ENCODE peak calls at places on chromosomes 13 and 19, in seven cellular contexts. One of them, this sample, is unnamed.

GRCh38 chr13:40668335-40668734 is 1.9 kb upstream of the FOXO1 start:
- DNase-seq in RWPE1: peak; percentile 20
- DNase-seq in AG09309: no peak
- DNase-seq in activated CD8-positive, alpha-beta T cell treated with anti-CD3 and anti-CD28 coated beads for 36 hours: peak; percentile 68
- DNase-seq in HFFc6: no peak
- DNase-seq in uterus: peak; percentile 54
- DNase-seq in fibroblast of the aortic adventitia: peak; percentile 43
- DNase-seq in this sample: peak; percentile 63

GRCh38 chr13:110343241-110343865 is 36.3 kb downstream of the COL4A2 start:
- DNase-seq in RWPE1: peak; percentile 82
- DNase-seq in HFFc6: no peak
- DNase-seq in activated CD8-positive, alpha-beta T cell treated with anti-CD3 and anti-CD28 coated beads for 36 hours: no peak
- DNase-seq in fibroblast of the aortic adventitia: no peak
- DNase-seq in AG09309: no peak
- DNase-seq in uterus: peak; percentile 76
- DNase-seq in this sample: no peak

GRCh38 chr19:50322234-50322633 is 6.9 kb downstream of the KCNC3 start:
- DNase-seq in fibroblast of the aortic adventitia: no peak
- DNase-seq in activated CD8-positive, alpha-beta T cell treated with anti-CD3 and anti-CD28 coated beads for 36 hours: no peak
- DNase-seq in RWPE1: no peak
- DNase-seq in AG09309: no peak
- DNase-seq in uterus: no peak
- DNase-seq in HFFc6: no peak
- DNase-seq in this sample: peak; percentile 12

GRCh38 chr13:41054919-41055619 is 6.2 kb upstream of the WBP4 start:
- DNase-seq in HFFc6: no peak
- DNase-seq in uterus: no peak
- DNase-seq in fibroblast of the aortic adventitia: no peak
- DNase-seq in RWPE1: no peak
- DNase-seq in AG09309: no peak
- DNase-seq in activated CD8-positive, alpha-beta T cell treated with anti-CD3 and anti-CD28 coated beads for 36 hours: no peak
- DNase-seq in this sample: no peak

GRCh38 chr13:108407495-108407894 is 138.0 kb downstream of the TNFSF13B start:
- DNase-seq in AG09309: no peak
- DNase-seq in uterus: no peak
- DNase-seq in RWPE1: no peak
- DNase-seq in fibroblast of the aortic adventitia: no peak
- DNase-seq in HFFc6: no peak
- DNase-seq in activated CD8-positive, alpha-beta T cell treated with anti-CD3 and anti-CD28 coated beads for 36 hours: no peak
- DNase-seq in this sample: no peak

GRCh38 chr13:37709318-37709717 is 110.8 kb upstream of the POSTN start:
- DNase-seq in activated CD8-positive, alpha-beta T cell treated with anti-CD3 and anti-CD28 coated beads for 36 hours: no peak
- DNase-seq in RWPE1: no peak
- DNase-seq in AG09309: no peak
- DNase-seq in uterus: no peak
- DNase-seq in HFFc6: no peak
- DNase-seq in fibroblast of the aortic adventitia: no peak
- DNase-seq in this sample: no peak

GRCh38 chr19:55165952-55166529 is 372 bp downstream of the DNAAF3 start:
- DNase-seq in HFFc6: peak; percentile 68
- DNase-seq in RWPE1: peak; percentile 66
- DNase-seq in activated CD8-positive, alpha-beta T cell treated with anti-CD3 and anti-CD28 coated beads for 36 hours: peak; percentile 79
- DNase-seq in AG09309: no peak
- DNase-seq in uterus: peak; percentile 45
- DNase-seq in fibroblast of the aortic adventitia: peak; percentile 74
- DNase-seq in this sample: no peak

GRCh38 chr19:16202320-16203255 is 4.9 kb downstream of the AP1M1 start:
- DNase-seq in activated CD8-positive, alpha-beta T cell treated with anti-CD3 and anti-CD28 coated beads for 36 hours: no peak
- DNase-seq in AG09309: no peak
- DNase-seq in HFFc6: no peak
- DNase-seq in fibroblast of the aortic adventitia: peak; percentile 27
- DNase-seq in RWPE1: no peak
- DNase-seq in uterus: no peak
- DNase-seq in this sample: no peak

GRCh38 chr19:38729653-38730469 is 14.4 kb downstream of the CAPN12 start:
- DNase-seq in activated CD8-positive, alpha-beta T cell treated with anti-CD3 and anti-CD28 coated beads for 36 hours: peak; percentile 90
- DNase-seq in HFFc6: peak; percentile 46
- DNase-seq in AG09309: no peak
- DNase-seq in fibroblast of the aortic adventitia: peak; percentile 44
- DNase-seq in uterus: peak; percentile 57
- DNase-seq in RWPE1: no peak
- DNase-seq in this sample: peak; percentile 81

GRCh38 chr13:62706035-62706434 is 1290.4 kb upstream of the PCDH20 start:
- DNase-seq in activated CD8-positive, alpha-beta T cell treated with anti-CD3 and anti-CD28 coated beads for 36 hours: no peak
- DNase-seq in AG09309: no peak
- DNase-seq in fibroblast of the aortic adventitia: no peak
- DNase-seq in RWPE1: peak; percentile 18
- DNase-seq in HFFc6: no peak
- DNase-seq in uterus: no peak
- DNase-seq in this sample: no peak

GRCh38 chr19:46787331-46788100 is 878 bp downstream of the SLC1A5 start:
- DNase-seq in HFFc6: peak; percentile 57
- DNase-seq in AG09309: no peak
- DNase-seq in fibroblast of the aortic adventitia: peak; percentile 82
- DNase-seq in activated CD8-positive, alpha-beta T cell treated with anti-CD3 and anti-CD28 coated beads for 36 hours: peak; percentile 59
- DNase-seq in uterus: peak; percentile 62
- DNase-seq in RWPE1: peak; percentile 64
- DNase-seq in this sample: peak; percentile 53

GRCh38 chr13:96065851-96066250 is 12.7 kb upstream of the UGGT2 start:
- DNase-seq in fibroblast of the aortic adventitia: no peak
- DNase-seq in AG09309: no peak
- DNase-seq in RWPE1: no peak
- DNase-seq in activated CD8-positive, alpha-beta T cell treated with anti-CD3 and anti-CD28 coated beads for 36 hours: no peak
- DNase-seq in uterus: no peak
- DNase-seq in HFFc6: no peak
- DNase-seq in this sample: no peak

GRCh38 chr13:39370554-39370953 is 232.4 kb downstream of the LHFPL6 start:
- DNase-seq in AG09309: peak; percentile 56
- DNase-seq in activated CD8-positive, alpha-beta T cell treated with anti-CD3 and anti-CD28 coated beads for 36 hours: no peak
- DNase-seq in HFFc6: peak; percentile 30
- DNase-seq in fibroblast of the aortic adventitia: peak; percentile 34
- DNase-seq in RWPE1: no peak
- DNase-seq in uterus: peak; percentile 49
- DNase-seq in this sample: no peak

GRCh38 chr13:28718538-28719226 is at the start of gene SLC46A3:
- DNase-seq in fibroblast of the aortic adventitia: peak; percentile 96
- DNase-seq in activated CD8-positive, alpha-beta T cell treated with anti-CD3 and anti-CD28 coated beads for 36 hours: peak; percentile 97
- DNase-seq in uterus: peak; percentile 99
- DNase-seq in RWPE1: peak; percentile 98
- DNase-seq in AG09309: peak; percentile 95
- DNase-seq in HFFc6: peak; percentile 99
- DNase-seq in this sample: peak; percentile 98
- TF ChIP-seq CTCF in fibroblast of the aortic adventitia: peak; percentile 13
- TF ChIP-seq CTCF in activated CD8-positive, alpha-beta T cell treated with anti-CD3 and anti-CD28 coated beads for 36 hours: no peak
- TF ChIP-seq CTCF in uterus: peak; percentile 31
- TF ChIP-seq CTCF in RWPE1: peak; percentile 13
- TF ChIP-seq CTCF in AG09309: no peak
- TF ChIP-seq CTCF in HFFc6: peak; percentile 36
- TF ChIP-seq CTCF in this sample: no peak

GRCh38 chr13:21504379-21504778 is 45.3 kb upstream of the ZDHHC20 start:
- DNase-seq in uterus: no peak
- DNase-seq in AG09309: no peak
- DNase-seq in RWPE1: no peak
- DNase-seq in fibroblast of the aortic adventitia: no peak
- DNase-seq in activated CD8-positive, alpha-beta T cell treated with anti-CD3 and anti-CD28 coated beads for 36 hours: no peak
- DNase-seq in HFFc6: no peak
- DNase-seq in this sample: no peak

GRCh38 chr13:21501709-21502108 is 42.6 kb upstream of the ZDHHC20 start:
- DNase-seq in RWPE1: no peak
- DNase-seq in activated CD8-positive, alpha-beta T cell treated with anti-CD3 and anti-CD28 coated beads for 36 hours: peak; percentile 4
- DNase-seq in AG09309: no peak
- DNase-seq in fibroblast of the aortic adventitia: no peak
- DNase-seq in HFFc6: no peak
- DNase-seq in uterus: no peak
- DNase-seq in this sample: no peak
- TF ChIP-seq CTCF in RWPE1: no peak
- TF ChIP-seq CTCF in activated CD8-positive, alpha-beta T cell treated with anti-CD3 and anti-CD28 coated beads for 36 hours: no peak
- TF ChIP-seq CTCF in AG09309: no peak
- TF ChIP-seq CTCF in fibroblast of the aortic adventitia: peak; percentile 0
- TF ChIP-seq CTCF in HFFc6: no peak
- TF ChIP-seq CTCF in uterus: no peak
- TF ChIP-seq CTCF in this sample: peak; percentile 4

GRCh38 chr19:2261438-2262172 is 5.4 kb upstream of the JSRP1 start:
- DNase-seq in HFFc6: no peak
- DNase-seq in uterus: no peak
- DNase-seq in RWPE1: no peak
- DNase-seq in activated CD8-positive, alpha-beta T cell treated with anti-CD3 and anti-CD28 coated beads for 36 hours: peak; percentile 84
- DNase-seq in AG09309: no peak
- DNase-seq in fibroblast of the aortic adventitia: peak; percentile 34
- DNase-seq in this sample: no peak
- TF ChIP-seq CTCF in HFFc6: peak; percentile 81
- TF ChIP-seq CTCF in uterus: no peak
- TF ChIP-seq CTCF in RWPE1: peak; percentile 34
- TF ChIP-seq CTCF in activated CD8-positive, alpha-beta T cell treated with anti-CD3 and anti-CD28 coated beads for 36 hours: peak; percentile 92
- TF ChIP-seq CTCF in AG09309: peak; percentile 65
- TF ChIP-seq CTCF in fibroblast of the aortic adventitia: peak; percentile 61
- TF ChIP-seq CTCF in this sample: peak; percentile 46

GRCh38 chr19:5091576-5092215 is 122.8 kb downstream of the KDM4B start:
- DNase-seq in RWPE1: no peak
- DNase-seq in uterus: peak; percentile 50
- DNase-seq in AG09309: no peak
- DNase-seq in HFFc6: no peak
- DNase-seq in fibroblast of the aortic adventitia: no peak
- DNase-seq in activated CD8-positive, alpha-beta T cell treated with anti-CD3 and anti-CD28 coated beads for 36 hours: no peak
- DNase-seq in this sample: no peak

GRCh38 chr19:5089283-5089682 is 120.4 kb downstream of the KDM4B start:
- DNase-seq in HFFc6: no peak
- DNase-seq in fibroblast of the aortic adventitia: no peak
- DNase-seq in activated CD8-positive, alpha-beta T cell treated with anti-CD3 and anti-CD28 coated beads for 36 hours: no peak
- DNase-seq in AG09309: no peak
- DNase-seq in RWPE1: no peak
- DNase-seq in uterus: no peak
- DNase-seq in this sample: no peak

GRCh38 chr19:5092444-5092843 is 123.5 kb downstream of the KDM4B start:
- DNase-seq in RWPE1: no peak
- DNase-seq in activated CD8-positive, alpha-beta T cell treated with anti-CD3 and anti-CD28 coated beads for 36 hours: no peak
- DNase-seq in AG09309: no peak
- DNase-seq in fibroblast of the aortic adventitia: no peak
- DNase-seq in uterus: no peak
- DNase-seq in HFFc6: no peak
- DNase-seq in this sample: no peak

GRCh38 chr19:5090465-5090779 is 121.5 kb downstream of the KDM4B start:
- DNase-seq in HFFc6: no peak
- DNase-seq in fibroblast of the aortic adventitia: no peak
- DNase-seq in RWPE1: no peak
- DNase-seq in AG09309: no peak
- DNase-seq in uterus: no peak
- DNase-seq in activated CD8-positive, alpha-beta T cell treated with anti-CD3 and anti-CD28 coated beads for 36 hours: no peak
- DNase-seq in this sample: no peak

DNA sequence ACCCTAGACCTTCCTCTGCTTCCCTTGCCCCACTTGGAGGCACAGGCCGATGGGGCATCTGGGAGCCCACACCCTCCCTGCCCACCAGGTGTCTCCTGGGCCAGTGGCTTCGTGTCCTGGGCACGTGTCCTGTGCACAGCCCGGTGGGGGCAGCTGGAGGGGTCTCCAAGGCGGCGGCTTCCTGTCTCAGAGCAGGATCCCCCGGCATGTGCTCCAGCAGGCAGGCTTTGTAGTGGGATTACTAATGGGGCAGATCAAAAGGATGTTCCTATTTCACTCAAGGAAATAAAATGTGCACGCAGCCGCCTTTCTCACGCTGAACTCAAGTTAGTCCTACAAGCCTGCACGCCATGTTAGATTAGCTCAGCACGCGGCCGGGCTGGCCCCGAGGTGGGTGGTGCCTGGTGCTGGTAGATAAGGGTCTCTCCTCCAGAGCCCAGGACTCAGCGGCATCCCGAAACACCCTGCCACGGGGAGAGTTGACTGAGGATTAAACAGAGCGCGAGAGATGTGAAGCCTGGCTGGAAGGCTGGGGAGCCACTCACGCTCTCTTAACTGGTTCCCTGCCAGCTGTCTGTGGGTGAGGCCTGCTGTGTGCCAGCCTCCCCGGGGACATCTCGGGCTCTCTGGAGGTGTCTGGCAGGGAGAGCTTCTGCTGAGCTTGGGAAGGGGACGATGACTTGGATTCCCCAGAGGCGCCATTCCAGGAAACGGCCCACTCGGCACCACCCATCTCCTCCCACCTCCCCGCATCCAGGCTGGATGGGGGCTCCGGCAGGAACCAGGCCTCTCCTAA is 122.1 kb downstream of the KDM4B start:
- DNase-seq in RWPE1: no peak
- DNase-seq in uterus: peak; percentile 40
- DNase-seq in activated CD8-positive, alpha-beta T cell treated with anti-CD3 and anti-CD28 coated beads for 36 hours: no peak
- DNase-seq in AG09309: peak; percentile 16
- DNase-seq in HFFc6: no peak
- DNase-seq in fibroblast of the aortic adventitia: peak; percentile 62
- DNase-seq in this sample: no peak
- TF ChIP-seq CTCF in RWPE1: no peak
- TF ChIP-seq CTCF in uterus: no peak
- TF ChIP-seq CTCF in activated CD8-positive, alpha-beta T cell treated with anti-CD3 and anti-CD28 coated beads for 36 hours: no peak
- TF ChIP-seq CTCF in AG09309: no peak
- TF ChIP-seq CTCF in HFFc6: no peak
- TF ChIP-seq CTCF in fibroblast of the aortic adventitia: no peak
- TF ChIP-seq CTCF in this sample: no peak

DNA sequence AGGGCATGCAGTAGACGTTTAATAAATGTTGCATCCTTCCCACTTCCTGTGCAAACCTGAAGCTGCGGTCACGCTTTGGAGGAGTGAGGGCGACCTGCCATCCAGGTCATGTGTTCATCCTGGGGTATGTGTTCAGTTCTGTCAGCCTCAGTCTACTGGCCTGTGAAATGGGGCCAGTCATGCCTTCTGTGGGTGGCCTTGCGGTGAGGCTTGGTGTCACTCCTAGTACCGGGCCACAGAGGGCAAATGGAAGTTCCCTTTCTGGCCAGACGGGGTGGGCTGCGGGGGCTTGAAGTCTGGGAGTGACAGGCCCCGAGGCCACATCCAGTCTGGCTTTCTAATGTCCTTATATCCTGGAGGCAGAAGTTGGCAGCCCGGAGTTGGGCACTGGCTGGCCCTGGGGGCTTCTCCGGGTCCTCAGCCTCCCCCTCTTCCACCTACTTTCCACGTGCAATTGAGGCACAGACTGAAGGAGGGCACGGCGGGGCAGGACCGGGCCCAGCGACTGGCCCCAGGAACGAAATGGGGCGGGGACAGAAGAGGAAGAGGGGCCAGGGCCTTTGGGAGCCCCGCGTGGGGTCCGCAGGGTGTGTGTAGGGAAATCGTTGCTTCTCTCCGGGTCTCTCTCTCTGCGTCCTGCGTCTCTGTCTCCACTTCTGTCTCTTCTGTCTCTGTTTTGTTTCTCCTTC is 11.1 kb downstream of the PDE4A start:
- DNase-seq in fibroblast of the aortic adventitia: peak; percentile 22
- DNase-seq in HFFc6: no peak
- DNase-seq in RWPE1: no peak
- DNase-seq in activated CD8-positive, alpha-beta T cell treated with anti-CD3 and anti-CD28 coated beads for 36 hours: peak; percentile 82
- DNase-seq in uterus: no peak
- DNase-seq in AG09309: no peak
- DNase-seq in this sample: peak; percentile 78
- TF ChIP-seq CTCF in fibroblast of the aortic adventitia: no peak
- TF ChIP-seq CTCF in HFFc6: peak; percentile 21
- TF ChIP-seq CTCF in RWPE1: no peak
- TF ChIP-seq CTCF in activated CD8-positive, alpha-beta T cell treated with anti-CD3 and anti-CD28 coated beads for 36 hours: no peak
- TF ChIP-seq CTCF in uterus: no peak
- TF ChIP-seq CTCF in AG09309: no peak
- TF ChIP-seq CTCF in this sample: no peak